ENCODE peak calls at places on chromosomes 4 and X, in nine cellular contexts. S, E, D, R, L, A, H, M and P are unnamed samples. For H3K4me1, the result is how much of the 10 kb centered on the place peaks cover.

GRCh38 chr4:59540311-59540710 is 1659.8 kb upstream of the ADGRL3 start:
- DNase-seq in S (no peak), E (no peak), D (no peak), R (no peak), L (no peak), A (no peak), H (no peak), M (no peak), P (no peak)

GRCh38 chr4:28350485-28350884 is 1489.8 kb downstream of the STIM2 start:
- DNase-seq in S (no peak), E (no peak), D (no peak), R (no peak), L (no peak), A (no peak), H (no peak), M (no peak), P (no peak)

GRCh38 chr4:98522603-98523395 is 135.6 kb downstream of the TSPAN5 start:
- DNase-seq in S (peak), E (no peak), D (no peak), R (no peak), L (peak), A (no peak), H (no peak), M (peak), P (no peak)

GRCh38 chr4:76752911-76753494 is 144.9 kb downstream of the SOWAHB start:
- DNase-seq in S (no peak), E (no peak), D (no peak), R (no peak), L (peak), A (no peak), H (no peak), M (peak), P (no peak)

GRCh38 chr4:95044204-95044848 is 286.6 kb downstream of the BMPR1B start:
- DNase-seq in S (peak), E (no peak), D (no peak), R (no peak), L (peak), A (no peak), H (no peak), M (peak), P (no peak)

GRCh38 chr4:176988226-176988625 is 195.5 kb upstream of the VEGFC start:
- DNase-seq in S (no peak), E (no peak), D (no peak), R (no peak), L (peak), A (no peak), H (no peak), M (peak), P (no peak)

GRCh38 chr4:53841711-53842110 is 222.7 kb downstream of the CHIC2 start:
- DNase-seq in S (no peak), E (no peak), D (no peak), R (no peak), L (no peak), A (no peak), H (no peak), M (peak), P (no peak)

GRCh38 chr4:6235901-6236625 is 33.6 kb upstream of the WFS1 start:
- DNase-seq in S (no peak), E (no peak), D (no peak), R (no peak), L (no peak), A (no peak), H (no peak), M (no peak), P (peak)

GRCh38 chr4:6087669-6088068 is 69.4 kb upstream of the C4orf50 start:
- DNase-seq in S (peak), E (no peak), D (peak), R (peak), L (peak), A (no peak), H (peak), M (peak), P (peak)

GRCh38 chr4:144582975-144583374 is 63.0 kb upstream of the HHIP start:
- DNase-seq in S (no peak), E (no peak), D (no peak), R (no peak), L (peak), A (no peak), H (no peak), M (peak), P (no peak)

GRCh38 chr4:146582864-146583263 is 55.8 kb upstream of the POU4F2 start:
- DNase-seq in S (peak), E (no peak), D (no peak), R (no peak), L (no peak), A (no peak), H (no peak), M (no peak), P (no peak)

GRCh38 chr4:135122457-135122856 is 920.9 kb upstream of the PABPC4L start:
- DNase-seq in S (no peak), E (no peak), D (no peak), R (peak), L (no peak), A (no peak), H (no peak), M (no peak), P (no peak)

GRCh38 chr4:73729534-73730165 is 10.7 kb upstream of the CXCL8 start:
- DNase-seq in S (peak), E (peak), D (peak), R (peak), L (peak), A (peak), H (peak), M (peak), P (peak)

GRCh38 chrX:31423575-31424284 is 351.9 kb upstream of the FTHL17 start:
- DNase-seq in S (peak), E (peak), D (peak), R (peak), L (peak), A (no peak), H (peak), M (peak), P (no peak)
- TF ChIP-seq CTCF in S (peak), E (peak), D (peak), R (peak), L (no peak), A (peak), H (peak), M (peak), P (no peak)

GRCh38 chr4:69823481-69824186 is 36.3 kb downstream of the SULT1E1 start:
- DNase-seq in S (peak), E (peak), D (no peak), R (peak), L (peak), A (no peak), H (no peak), M (no peak), P (no peak)
- H3K4me1 ChIP-seq in S (under half), E (under half), D (under half), R (under half), L (under half), A (under half), H (under half), M (under half), P (under half)

DNA sequence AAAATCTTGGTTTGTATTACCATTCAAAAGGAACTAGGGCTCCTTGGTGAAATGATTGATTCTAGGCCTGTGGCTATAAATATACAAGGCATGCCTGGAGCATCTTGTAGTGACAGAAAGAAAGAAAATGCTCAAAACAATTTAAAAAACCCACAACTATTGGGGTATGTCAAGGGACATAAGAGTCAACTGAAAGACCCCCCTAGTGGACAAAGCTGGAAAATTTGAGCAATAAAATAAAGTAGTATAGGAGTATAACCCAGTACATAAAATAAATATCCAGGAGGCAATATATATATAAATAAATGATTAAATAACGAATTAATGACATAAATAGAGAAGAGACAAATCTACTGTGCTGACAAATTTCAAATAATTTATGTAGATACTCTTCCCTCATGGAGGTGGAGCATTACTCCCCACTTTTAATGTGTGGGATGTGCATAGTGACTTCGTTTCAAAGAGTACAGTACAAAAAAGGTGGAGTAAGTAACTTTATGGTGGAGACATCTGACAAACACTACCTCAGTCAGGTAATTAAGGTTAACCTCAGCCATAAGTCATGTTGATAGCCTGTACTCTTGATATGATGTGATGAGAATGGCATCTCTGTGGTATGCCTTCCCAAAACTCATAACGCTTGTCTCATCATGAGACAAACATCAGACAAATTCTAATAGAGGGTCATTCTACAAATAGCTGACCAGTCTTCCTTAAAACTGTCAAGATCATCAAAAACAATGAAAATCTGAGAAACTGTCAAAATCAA is 185.0 kb upstream of the GLRA2 start:
- DNase-seq in S (no peak), E (no peak), D (no peak), R (no peak), L (no peak), A (no peak), H (no peak), M (no peak), P (no peak)
- TF ChIP-seq CTCF in S (peak), E (no peak), D (no peak), R (no peak), L (no peak), A (no peak), H (peak), M (no peak), P (no peak)

DNA sequence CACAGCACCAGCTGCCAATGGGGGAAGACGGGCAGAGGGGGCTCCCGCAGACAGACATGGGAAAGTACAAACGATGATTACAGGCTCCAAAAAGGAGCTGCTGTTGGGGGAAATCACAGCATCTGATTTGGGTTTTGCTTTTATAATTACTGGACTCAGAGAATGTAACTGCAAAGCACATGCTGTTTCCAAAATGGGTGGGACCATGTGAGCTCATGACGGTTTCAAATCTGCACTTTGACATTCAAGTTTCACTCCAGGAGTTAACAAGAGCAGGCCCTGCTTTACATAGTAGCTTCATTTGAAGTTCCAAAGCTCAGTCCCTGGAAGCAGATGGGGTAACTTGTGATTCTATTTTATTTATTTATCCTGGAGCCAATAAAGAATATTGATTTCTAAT is 88.4 kb downstream of the CLCN4 start:
- DNase-seq in S (no peak), E (no peak), D (no peak), R (no peak), L (no peak), A (no peak), H (no peak), M (no peak), P (no peak)
- H3K4me1 ChIP-seq in S (under half), E (under half), D (under half), R (under half), L (under half), A (under half), H (under half), M (under half), P (under half)

GRCh38 chrX:131217878-131218486 is 71.1 kb downstream of the IGSF1 start:
- DNase-seq in S (no peak), E (no peak), D (no peak), R (no peak), L (no peak), A (no peak), H (no peak), M (no peak), P (no peak)
- TF ChIP-seq CTCF in S (no peak), E (no peak), D (no peak), R (no peak), L (no peak), A (no peak), H (no peak), M (no peak), P (no peak)

DNA sequence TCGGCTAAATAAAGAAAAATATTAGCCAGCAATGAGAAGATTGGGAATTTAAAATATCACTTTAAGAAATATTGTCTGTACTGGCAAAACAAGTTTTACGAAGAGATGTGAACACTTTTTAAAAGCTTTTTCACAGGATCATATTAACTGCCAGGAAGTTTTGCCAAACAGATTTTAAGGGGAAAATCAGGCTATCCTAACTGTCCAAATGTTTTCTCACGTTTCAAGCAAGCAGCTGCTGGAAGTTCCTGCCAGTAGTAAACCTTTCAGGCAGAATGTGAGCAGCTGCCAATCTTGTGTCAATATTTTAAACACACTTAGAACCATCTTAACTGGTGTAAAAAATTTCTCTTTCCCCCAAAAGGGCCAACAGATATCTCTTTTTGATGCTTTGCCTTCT is 101.2 kb downstream of the ADGRL3 start:
- DNase-seq in S (no peak), E (no peak), D (no peak), R (no peak), L (no peak), A (no peak), H (no peak), M (no peak), P (no peak)
- H3K4me1 ChIP-seq in S (half or more), E (under half), D (under half), R (under half), L (under half), A (under half), H (under half), M (under half), P (under half)

DNA sequence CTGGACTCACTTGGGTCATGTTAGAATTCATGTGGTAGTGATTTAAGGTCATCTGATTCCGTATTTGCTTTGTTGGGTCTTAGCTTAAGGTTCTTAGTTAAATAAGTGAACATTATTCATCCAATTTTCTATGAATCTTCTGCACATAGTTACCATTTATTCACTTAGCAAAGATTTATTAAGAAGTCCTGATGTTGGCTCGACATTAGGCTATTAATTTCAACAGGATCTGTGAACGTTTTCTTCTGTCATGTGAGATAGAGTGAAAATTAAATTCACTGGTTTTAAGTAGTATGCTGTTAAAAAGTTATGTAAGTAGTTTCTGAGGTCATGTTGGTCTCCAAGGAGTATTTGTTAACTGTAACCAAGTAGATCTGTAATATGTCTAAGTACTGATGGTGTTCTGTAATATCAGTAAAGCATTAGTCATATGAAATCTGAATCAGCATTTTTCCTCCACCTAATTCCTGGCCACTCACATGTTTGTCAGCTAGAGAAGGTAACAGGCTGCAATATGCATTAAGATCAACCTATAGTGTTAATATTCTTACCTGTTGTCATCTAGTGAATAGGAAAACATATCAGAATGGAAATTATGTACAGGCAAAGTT is 155.6 kb downstream of the PCDH7 start:
- DNase-seq in S (no peak), E (no peak), D (no peak), R (no peak), L (no peak), A (no peak), H (no peak), M (peak), P (no peak)
- TF ChIP-seq CTCF in S (no peak), E (no peak), D (no peak), R (no peak), L (no peak), A (no peak), H (no peak), M (no peak), P (no peak)

GRCh38 chr4:136893638-136894037 is 638.7 kb downstream of the PCDH18 start:
- DNase-seq in S (no peak), E (peak), D (no peak), R (no peak), L (no peak), A (no peak), H (no peak), M (no peak), P (no peak)
- H3K4me1 ChIP-seq in S (under half), E (under half), D (under half), R (under half), L (under half), A (under half), H (under half), M (under half), P (under half)

GRCh38 chr4:48904541-48905142 is 1.9 kb downstream of the OCIAD2 start:
- DNase-seq in S (no peak), E (no peak), D (no peak), R (no peak), L (no peak), A (no peak), H (no peak), M (peak), P (no peak)

GRCh38 chr4:48907706-48908477 is 1.3 kb upstream of the OCIAD2 start:
- DNase-seq in S (no peak), E (no peak), D (no peak), R (no peak), L (no peak), A (no peak), H (no peak), M (no peak), P (no peak)

GRCh38 chr4:48906283-48907173 is at the start of gene OCIAD2:
- DNase-seq in S (peak), E (peak), D (peak), R (peak), L (peak), A (peak), H (peak), M (peak), P (no peak)

GRCh38 chr4:48904101-48904500 is 2.5 kb downstream of the OCIAD2 start:
- DNase-seq in S (no peak), E (peak), D (no peak), R (no peak), L (no peak), A (no peak), H (no peak), M (no peak), P (no peak)

DNA sequence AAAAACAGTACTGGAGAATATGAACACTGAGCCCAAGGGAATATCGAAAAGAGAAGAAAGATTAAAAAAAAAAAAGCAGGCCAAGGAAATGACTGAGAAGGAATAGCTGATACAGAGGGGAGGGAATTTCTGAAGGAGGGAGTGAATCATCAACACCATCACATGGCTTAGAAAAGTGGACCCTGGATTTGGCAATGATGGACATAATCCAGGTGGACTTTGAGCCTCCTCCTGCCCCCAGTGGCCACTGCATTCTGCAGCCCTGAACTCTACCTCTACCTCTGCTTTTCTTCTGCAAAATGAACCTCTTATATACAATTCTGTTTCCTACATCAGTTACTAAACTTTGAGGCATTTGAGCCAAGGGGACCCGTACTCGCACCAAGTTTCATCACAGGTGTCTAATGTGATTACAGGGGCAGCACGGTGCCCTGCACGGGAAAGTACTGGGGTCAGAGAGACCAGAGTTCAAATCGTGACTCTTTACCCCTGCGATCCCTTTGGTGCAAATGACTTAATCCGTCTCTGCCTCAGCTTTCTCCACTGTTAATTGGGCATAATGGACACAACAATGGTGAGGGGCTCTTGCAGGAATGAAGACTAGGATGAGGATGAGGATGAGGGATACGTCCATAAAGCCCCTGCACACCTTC is 1.1 kb downstream of the OCIAD2 start:
- DNase-seq in S (no peak), E (no peak), D (no peak), R (peak), L (peak), A (no peak), H (no peak), M (peak), P (no peak)
- TF ChIP-seq CTCF in S (no peak), E (peak), D (peak), R (no peak), L (no peak), A (no peak), H (no peak), M (no peak), P (no peak)

GRCh38 chr4:169032883-169033645 is 23.0 kb upstream of the CBR4 start:
- DNase-seq in S (no peak), E (no peak), D (no peak), R (no peak), L (no peak), A (no peak), H (no peak), M (no peak), P (no peak)
- H3K4me1 ChIP-seq in S (under half), E (under half), D (under half), R (under half), L (under half), A (under half), H (under half), M (under half), P (under half)